ENCODE peak calls at places on chromosome 2, in five cellular contexts. T is breast epithelium; S is CD4-positive, alpha-beta memory T cell; Q is lower lobe of right lung; F is HL-60. N is an unnamed sample.

GRCh38 chr2:197037863-197038398 is 111.4 kb upstream of the PGAP1 start:
- DNase-seq in Q (no peak), S (no peak), T (no peak), F (no peak), N (no peak)

GRCh38 chr2:120892271-120892966 is 156.8 kb downstream of the GLI2 start:
- DNase-seq in S (no peak), T (no peak), Q (peak; percentile 27), F (no peak), N (no peak)

GRCh38 chr2:160227252-160227651 is 27.2 kb upstream of the ITGB6 start:
- DNase-seq in Q (no peak), F (no peak), T (no peak), S (no peak), N (peak; percentile 32)

GRCh38 chr2:240527153-240527750 is 30.5 kb downstream of the ANKMY1 start:
- DNase-seq in F (no peak), Q (no peak), S (no peak), T (no peak), N (no peak)

GRCh38 chr2:61055557-61055956 is 10.1 kb upstream of the SANBR start:
- DNase-seq in F (no peak), Q (no peak), T (no peak), S (no peak), N (no peak)

GRCh38 chr2:23521060-23521459 is 136.1 kb downstream of the KLHL29 start:
- DNase-seq in T (no peak), S (no peak), Q (no peak), F (no peak), N (no peak)

GRCh38 chr2:233331536-233331935 is 22.8 kb upstream of the DGKD start:
- DNase-seq in F (peak; percentile 96), T (no peak), Q (peak; percentile 80), S (peak; percentile 93), N (no peak)

GRCh38 chr2:120316528-120317179 is 29.3 kb upstream of the INHBB start:
- DNase-seq in Q (peak; percentile 28), T (peak; percentile 25), F (no peak), S (no peak), N (no peak)

GRCh38 chr2:95333056-95333455 is 35.9 kb downstream of the KCNIP3 start:
- DNase-seq in T (no peak), F (no peak), S (no peak), Q (peak; percentile 18), N (no peak)

GRCh38 chr2:131148426-131148825 is 43.3 kb downstream of the PLEKHB2 start:
- DNase-seq in S (no peak), T (no peak), Q (no peak), F (no peak), N (no peak)

GRCh38 chr2:200702646-200703118 is 109.0 kb upstream of the BZW1 start:
- DNase-seq in Q (no peak), S (peak; percentile 72), F (no peak), T (no peak), N (no peak)

GRCh38 chr2:108305901-108306300 is 17.2 kb downstream of the SULT1C2 start:
- DNase-seq in S (no peak), F (no peak), T (no peak), Q (no peak), N (no peak)

GRCh38 chr2:70088508-70089219 is 1.4 kb downstream of the PCBP1 start:
- DNase-seq in Q (no peak), T (no peak), S (no peak), F (no peak), N (no peak)

GRCh38 chr2:95231723-95232122 is 24.4 kb downstream of the ZNF892 start:
- DNase-seq in T (peak; percentile 67), S (no peak), Q (peak; percentile 65), F (no peak), N (peak; percentile 56)

GRCh38 chr2:237432484-237433092 is 18.6 kb upstream of the COL6A3 start:
- DNase-seq in S (peak; percentile 88), T (no peak), F (no peak), Q (peak; percentile 45), N (peak; percentile 99)

GRCh38 chr2:7014201-7014640 is 97.0 kb downstream of the RNF144A start:
- DNase-seq in S (no peak), F (peak; percentile 24), Q (no peak), T (no peak), N (no peak)

GRCh38 chr2:224220581-224221255 is 181.2 kb downstream of the FAM124B start:
- DNase-seq in S (no peak), F (no peak), T (no peak), Q (no peak), N (no peak)

GRCh38 chr2:235638541-235639192 is 144.8 kb downstream of the AGAP1 start:
- DNase-seq in S (no peak), T (no peak), F (no peak), Q (no peak), N (no peak)

GRCh38 chr2:151217343-151217742 is 44.3 kb downstream of the RBM43 start:
- DNase-seq in Q (no peak), F (no peak), T (no peak), S (no peak), N (no peak)

GRCh38 chr2:95342556-95343320 is 45.6 kb downstream of the KCNIP3 start:
- DNase-seq in S (no peak), Q (peak; percentile 31), T (peak; percentile 35), F (no peak), N (no peak)

GRCh38 chr2:167209784-167210183 is 321.5 kb downstream of the XIRP2 start:
- DNase-seq in T (no peak), S (no peak), F (no peak), Q (no peak), N (no peak)

GRCh38 chr2:98102878-98103277 is 15.9 kb downstream of the VWA3B start:
- DNase-seq in S (no peak), Q (no peak), T (no peak), F (no peak), N (no peak)

GRCh38 chr2:133568598-133568997 is 335 bp upstream of the NCKAP5 start:
- DNase-seq in F (no peak), S (no peak), Q (no peak), T (no peak), N (no peak)

GRCh38 chr2:176555112-176555511 is 285.9 kb downstream of the MTX2 start:
- DNase-seq in T (no peak), Q (no peak), S (no peak), F (no peak), N (no peak)

GRCh38 chr2:176555781-176556180 is 286.5 kb downstream of the MTX2 start:
- DNase-seq in T (no peak), S (no peak), Q (no peak), F (no peak), N (no peak)

GRCh38 chr2:176554107-176555048 is 285.1 kb downstream of the MTX2 start:
- DNase-seq in T (no peak), S (no peak), F (peak; percentile 3), Q (no peak), N (peak; percentile 54)

GRCh38 chr2:176552456-176553135 is 283.4 kb downstream of the MTX2 start:
- DNase-seq in T (no peak), Q (no peak), F (no peak), S (no peak), N (no peak)

DNA sequence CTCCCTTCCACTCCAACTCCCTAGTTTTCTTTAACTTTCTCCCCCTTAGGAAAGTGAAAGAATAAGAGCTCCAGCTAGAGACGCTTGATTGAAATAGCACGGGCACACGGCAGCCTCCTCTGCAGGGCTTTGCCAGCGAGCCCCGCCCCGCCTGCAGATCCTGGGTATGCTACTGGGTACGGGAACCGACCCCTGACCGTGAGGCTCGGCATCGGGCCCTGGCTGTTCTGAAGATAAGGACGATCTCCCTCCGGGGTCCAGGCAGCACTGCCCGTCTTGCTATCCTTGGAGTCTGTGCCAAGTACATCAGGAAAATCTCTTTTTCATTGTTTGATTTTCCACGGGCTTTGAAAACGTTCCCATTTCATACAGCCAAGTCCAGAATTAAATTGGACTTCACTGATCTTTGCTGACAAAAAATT is 284.5 kb downstream of the MTX2 start:
- DNase-seq in T (peak; percentile 54), S (no peak), F (no peak), Q (peak; percentile 66), N (peak; percentile 76)
- H3K27ac ChIP-seq in T (peak overlapping the region; percentile 79), S (no peak overlapping the region), F (no peak overlapping the region), Q (peak overlapping the region; percentile 59), N (peak overlapping the region; percentile 64)

GRCh38 chr2:28326873-28327495 is 65.7 kb upstream of the FOSL2 start:
- DNase-seq in T (no peak), Q (no peak), F (no peak), S (no peak), N (no peak)

GRCh38 chr2:28327596-28327962 is 65.1 kb upstream of the FOSL2 start:
- DNase-seq in T (no peak), S (no peak), Q (no peak), F (no peak), N (no peak)

GRCh38 chr2:28326469-28326805 is 66.2 kb upstream of the FOSL2 start:
- DNase-seq in Q (no peak), F (no peak), T (no peak), S (no peak), N (no peak)

GRCh38 chr2:28327963-28328922 is 64.4 kb upstream of the FOSL2 start:
- DNase-seq in Q (no peak), T (no peak), F (no peak), S (no peak), N (no peak)

GRCh38 chr2:28329184-28329583 is 63.5 kb upstream of the FOSL2 start:
- DNase-seq in Q (no peak), F (no peak), T (no peak), S (no peak), N (no peak)
- H3K4me3 ChIP-seq in Q (no peak overlapping the region), F (no peak overlapping the region), T (no peak overlapping the region), S (no peak overlapping the region), N (no peak overlapping the region)

GRCh38 chr2:30373881-30374302 is 73.2 kb upstream of the LCLAT1 start:
- DNase-seq in F (no peak), Q (no peak), T (no peak), S (no peak), N (peak; percentile 67)

GRCh38 chr2:30368258-30368657 is 78.8 kb upstream of the LCLAT1 start:
- DNase-seq in Q (peak; percentile 53), F (no peak), S (no peak), T (no peak), N (peak; percentile 75)

GRCh38 chr2:30371772-30372373 is 75.2 kb upstream of the LCLAT1 start:
- DNase-seq in F (no peak), Q (no peak), S (no peak), T (no peak), N (no peak)

GRCh38 chr2:30372836-30373235 is 74.2 kb upstream of the LCLAT1 start:
- DNase-seq in T (no peak), Q (no peak), S (no peak), F (no peak), N (no peak)

GRCh38 chr2:30371028-30371708 is 75.9 kb upstream of the LCLAT1 start:
- DNase-seq in S (no peak), T (no peak), Q (no peak), F (no peak), N (no peak)
- H3K27ac ChIP-seq in S (no peak overlapping the region), T (peak overlapping the region; percentile 76), Q (no peak overlapping the region), F (no peak overlapping the region), N (no peak overlapping the region)

GRCh38 chr2:112644933-112645395 is 775 bp upstream of the SLC20A1 start:
- DNase-seq in F (no peak), Q (no peak), S (no peak), T (no peak), N (no peak)

GRCh38 chr2:112645396-112646101 is at the start of gene SLC20A1:
- DNase-seq in S (peak; percentile 96), F (peak; percentile 91), Q (peak; percentile 96), T (peak; percentile 93), N (peak; percentile 97)

GRCh38 chr2:112646791-112647720 is 1.3 kb downstream of the SLC20A1 start:
- DNase-seq in Q (no peak), S (no peak), T (no peak), F (no peak), N (peak; percentile 40)

GRCh38 chr2:112646102-112646719 is 472 bp downstream of the SLC20A1 start:
- DNase-seq in Q (no peak), T (no peak), S (no peak), F (no peak), N (no peak)

GRCh38 chr2:112648081-112648480 is 2.3 kb downstream of the SLC20A1 start:
- DNase-seq in F (no peak), Q (no peak), S (no peak), T (no peak), N (no peak)
- H3K4me3 ChIP-seq in F (peak overlapping the region; percentile 3), Q (peak overlapping the region; percentile 92), S (no peak overlapping the region), T (no peak overlapping the region), N (no peak overlapping the region)